ENCODE peak calls at places on chromosomes 2 and 18, in ten cellular contexts. M, K, T, G, Q, U, A, L, Y and V are unnamed samples.

GRCh38 chr18:55083461-55083860 is 124.2 kb upstream of the CCDC68 start:
- DNase-seq in Q (no peak), Y (peak), K (no peak), L (no peak), T (no peak), U (no peak), M (no peak), A (no peak), G (no peak), V (no peak)

GRCh38 chr18:43247944-43248343 is 29.3 kb downstream of the SYT4 start:
- DNase-seq in Y (no peak), M (no peak), K (no peak), A (no peak), L (no peak), U (no peak), Q (no peak), T (no peak), G (no peak), V (no peak)

GRCh38 chr2:145905371-145905770 is 1385.5 kb upstream of the ZEB2 start:
- DNase-seq in L (no peak), G (no peak), Y (no peak), U (no peak), A (no peak), M (no peak), Q (no peak), K (no peak), T (no peak), V (no peak)

GRCh38 chr2:201955702-201956141 is 77.9 kb upstream of the FZD7 start:
- DNase-seq in M (no peak), G (no peak), Q (peak), T (no peak), L (no peak), U (no peak), A (no peak), K (no peak), Y (no peak), V (no peak)

GRCh38 chr2:160408575-160409291 is 84.9 kb downstream of the RBMS1 start:
- DNase-seq in U (no peak), Y (no peak), T (no peak), Q (no peak), L (no peak), A (no peak), M (no peak), K (no peak), G (no peak), V (no peak)

GRCh38 chr2:24498121-24498520 is 7.1 kb downstream of the NCOA1 start:
- DNase-seq in G (no peak), M (no peak), A (no peak), K (no peak), Q (no peak), L (no peak), T (no peak), U (no peak), Y (no peak), V (no peak)

GRCh38 chr2:95526360-95527341 is 42.1 kb upstream of the TRIM43B start:
- DNase-seq in K (peak), T (peak), Q (peak), L (no peak), M (peak), U (peak), Y (peak), G (peak), A (peak), V (peak)

GRCh38 chr2:10003206-10004125 is 39.9 kb upstream of the KLF11 start:
- DNase-seq in K (no peak), G (no peak), U (no peak), Q (no peak), M (no peak), A (no peak), L (no peak), Y (no peak), T (no peak), V (no peak)

GRCh38 chr2:100813527-100813926 is 6.4 kb upstream of the NPAS2 start:
- DNase-seq in G (no peak), K (no peak), A (no peak), T (no peak), Q (peak), Y (no peak), L (no peak), M (no peak), U (no peak), V (no peak)

GRCh38 chr18:39960545-39960944 is 1994.5 kb upstream of the PIK3C3 start:
- DNase-seq in G (no peak), Q (no peak), T (no peak), L (no peak), K (no peak), U (no peak), Y (no peak), M (no peak), A (no peak), V (no peak)

GRCh38 chr2:183059561-183059960 is 19.0 kb upstream of the DUSP19 start:
- DNase-seq in Y (peak), Q (peak), K (no peak), U (no peak), A (no peak), G (no peak), L (no peak), M (no peak), T (no peak), V (no peak)

GRCh38 chr2:64141711-64142405 is 2.4 kb downstream of the PELI1 start:
- DNase-seq in Q (peak), M (no peak), U (no peak), L (no peak), G (no peak), A (no peak), T (no peak), K (no peak), Y (peak), V (no peak)

GRCh38 chr2:150280255-150280654 is 207.2 kb downstream of the RND3 start:
- DNase-seq in G (no peak), Y (peak), T (no peak), K (no peak), A (no peak), U (no peak), M (no peak), L (no peak), Q (peak), V (no peak)

GRCh38 chr2:20584045-20584636 is 66.8 kb downstream of the HS1BP3 start:
- DNase-seq in A (no peak), Y (peak), G (no peak), K (no peak), T (no peak), L (no peak), U (no peak), Q (no peak), M (no peak), V (no peak)

GRCh38 chr2:85131116-85131515 is 2.1 kb upstream of the TCF7L1 start:
- DNase-seq in Y (peak), T (no peak), L (no peak), Q (peak), G (no peak), M (no peak), U (no peak), A (no peak), K (no peak), V (no peak)